ENCODE peak calls at places on chromosomes 12 and 14, in seven cellular contexts. One of them, this sample, is unnamed.

GRCh38 chr14:50230601-50231474 is 540 bp downstream of the SOS2 start:
- DNase-seq in GM12892: peak; percentile 23
- DNase-seq in SW 1271: peak; percentile 31
- DNase-seq in RWPE1: peak; percentile 45
- DNase-seq in erythroblast: peak; percentile 86
- DNase-seq in choroid plexus epithelial cell: peak; percentile 76
- DNase-seq in stimulated activated CD8-positive, alpha-beta memory T cell treated with anti-CD3 and anti-CD28 coated beads, Interleukin-2, amount 100 ng/mL, for 1 hour: peak; percentile 4
- DNase-seq in this sample: peak; percentile 44

GRCh38 chr12:96314723-96315122 is 85.5 kb downstream of the CDK17 start:
- DNase-seq in choroid plexus epithelial cell: no peak
- DNase-seq in RWPE1: no peak
- DNase-seq in SW 1271: no peak
- DNase-seq in GM12892: no peak
- DNase-seq in stimulated activated CD8-positive, alpha-beta memory T cell treated with anti-CD3 and anti-CD28 coated beads, Interleukin-2, amount 100 ng/mL, for 1 hour: no peak
- DNase-seq in erythroblast: peak; percentile 18
- DNase-seq in this sample: no peak

GRCh38 chr14:58131386-58131785 is 20.6 kb downstream of the ARMH4 start:
- DNase-seq in RWPE1: no peak
- DNase-seq in SW 1271: no peak
- DNase-seq in erythroblast: no peak
- DNase-seq in choroid plexus epithelial cell: peak; percentile 40
- DNase-seq in stimulated activated CD8-positive, alpha-beta memory T cell treated with anti-CD3 and anti-CD28 coated beads, Interleukin-2, amount 100 ng/mL, for 1 hour: no peak
- DNase-seq in GM12892: no peak
- DNase-seq in this sample: no peak

GRCh38 chr12:6614513-6615177 is 7.5 kb upstream of the CHD4 start:
- DNase-seq in GM12892: no peak
- DNase-seq in erythroblast: no peak
- DNase-seq in choroid plexus epithelial cell: no peak
- DNase-seq in RWPE1: no peak
- DNase-seq in SW 1271: no peak
- DNase-seq in stimulated activated CD8-positive, alpha-beta memory T cell treated with anti-CD3 and anti-CD28 coated beads, Interleukin-2, amount 100 ng/mL, for 1 hour: no peak
- DNase-seq in this sample: no peak

GRCh38 chr14:20809917-20810316 is 7.3 kb upstream of the RNASE1 start:
- DNase-seq in erythroblast: no peak
- DNase-seq in SW 1271: no peak
- DNase-seq in stimulated activated CD8-positive, alpha-beta memory T cell treated with anti-CD3 and anti-CD28 coated beads, Interleukin-2, amount 100 ng/mL, for 1 hour: no peak
- DNase-seq in choroid plexus epithelial cell: no peak
- DNase-seq in GM12892: no peak
- DNase-seq in RWPE1: no peak
- DNase-seq in this sample: no peak

GRCh38 chr12:102343361-102344121 is 136.8 kb downstream of the IGF1 start:
- DNase-seq in choroid plexus epithelial cell: peak; percentile 5
- DNase-seq in stimulated activated CD8-positive, alpha-beta memory T cell treated with anti-CD3 and anti-CD28 coated beads, Interleukin-2, amount 100 ng/mL, for 1 hour: no peak
- DNase-seq in SW 1271: no peak
- DNase-seq in RWPE1: peak; percentile 10
- DNase-seq in GM12892: no peak
- DNase-seq in erythroblast: no peak
- DNase-seq in this sample: peak; percentile 4

GRCh38 chr12:26621932-26622331 is 211.1 kb downstream of the ITPR2 start:
- DNase-seq in GM12892: no peak
- DNase-seq in SW 1271: no peak
- DNase-seq in choroid plexus epithelial cell: no peak
- DNase-seq in erythroblast: no peak
- DNase-seq in stimulated activated CD8-positive, alpha-beta memory T cell treated with anti-CD3 and anti-CD28 coated beads, Interleukin-2, amount 100 ng/mL, for 1 hour: no peak
- DNase-seq in RWPE1: no peak
- DNase-seq in this sample: no peak

GRCh38 chr12:50103767-50104321 is at the start of gene GPD1:
- DNase-seq in RWPE1: peak; percentile 69
- DNase-seq in GM12892: no peak
- DNase-seq in erythroblast: peak; percentile 74
- DNase-seq in stimulated activated CD8-positive, alpha-beta memory T cell treated with anti-CD3 and anti-CD28 coated beads, Interleukin-2, amount 100 ng/mL, for 1 hour: no peak
- DNase-seq in choroid plexus epithelial cell: peak; percentile 61
- DNase-seq in SW 1271: no peak
- DNase-seq in this sample: no peak

GRCh38 chr12:64102339-64102738 is 119.8 kb downstream of the KICS2 start:
- DNase-seq in erythroblast: no peak
- DNase-seq in RWPE1: peak; percentile 41
- DNase-seq in GM12892: no peak
- DNase-seq in stimulated activated CD8-positive, alpha-beta memory T cell treated with anti-CD3 and anti-CD28 coated beads, Interleukin-2, amount 100 ng/mL, for 1 hour: no peak
- DNase-seq in SW 1271: no peak
- DNase-seq in choroid plexus epithelial cell: no peak
- DNase-seq in this sample: no peak

GRCh38 chr12:40198601-40199000 is 26.2 kb upstream of the LRRK2 start:
- DNase-seq in SW 1271: no peak
- DNase-seq in stimulated activated CD8-positive, alpha-beta memory T cell treated with anti-CD3 and anti-CD28 coated beads, Interleukin-2, amount 100 ng/mL, for 1 hour: no peak
- DNase-seq in choroid plexus epithelial cell: no peak
- DNase-seq in RWPE1: no peak
- DNase-seq in erythroblast: no peak
- DNase-seq in GM12892: no peak
- DNase-seq in this sample: no peak

GRCh38 chr14:51828017-51828797 is 32.2 kb upstream of the GNG2 start:
- DNase-seq in erythroblast: peak; percentile 18
- DNase-seq in GM12892: no peak
- DNase-seq in RWPE1: peak; percentile 76
- DNase-seq in SW 1271: no peak
- DNase-seq in choroid plexus epithelial cell: peak; percentile 46
- DNase-seq in stimulated activated CD8-positive, alpha-beta memory T cell treated with anti-CD3 and anti-CD28 coated beads, Interleukin-2, amount 100 ng/mL, for 1 hour: peak; percentile 44
- DNase-seq in this sample: no peak

GRCh38 chr12:124696689-124697476 is 129.5 kb upstream of the NCOR2 start:
- DNase-seq in SW 1271: no peak
- DNase-seq in RWPE1: no peak
- DNase-seq in choroid plexus epithelial cell: no peak
- DNase-seq in stimulated activated CD8-positive, alpha-beta memory T cell treated with anti-CD3 and anti-CD28 coated beads, Interleukin-2, amount 100 ng/mL, for 1 hour: no peak
- DNase-seq in GM12892: no peak
- DNase-seq in erythroblast: peak; percentile 33
- DNase-seq in this sample: no peak

GRCh38 chr12:65565601-65566560 is 258.4 kb upstream of the HMGA2 start:
- DNase-seq in erythroblast: peak; percentile 5
- DNase-seq in SW 1271: no peak
- DNase-seq in stimulated activated CD8-positive, alpha-beta memory T cell treated with anti-CD3 and anti-CD28 coated beads, Interleukin-2, amount 100 ng/mL, for 1 hour: no peak
- DNase-seq in GM12892: no peak
- DNase-seq in RWPE1: no peak
- DNase-seq in choroid plexus epithelial cell: peak; percentile 97
- DNase-seq in this sample: no peak

GRCh38 chr14:63248211-63248610 is 44.0 kb downstream of the RHOJ start:
- DNase-seq in choroid plexus epithelial cell: peak; percentile 55
- DNase-seq in erythroblast: no peak
- DNase-seq in GM12892: no peak
- DNase-seq in SW 1271: no peak
- DNase-seq in RWPE1: no peak
- DNase-seq in stimulated activated CD8-positive, alpha-beta memory T cell treated with anti-CD3 and anti-CD28 coated beads, Interleukin-2, amount 100 ng/mL, for 1 hour: no peak
- DNase-seq in this sample: no peak

GRCh38 chr12:22313276-22313995 is 21.1 kb downstream of the ST8SIA1 start:
- DNase-seq in stimulated activated CD8-positive, alpha-beta memory T cell treated with anti-CD3 and anti-CD28 coated beads, Interleukin-2, amount 100 ng/mL, for 1 hour: no peak
- DNase-seq in erythroblast: no peak
- DNase-seq in GM12892: no peak
- DNase-seq in choroid plexus epithelial cell: no peak
- DNase-seq in RWPE1: peak; percentile 17
- DNase-seq in SW 1271: no peak
- DNase-seq in this sample: no peak

GRCh38 chr14:73287071-73287470 is 49.8 kb downstream of the PAPLN start:
- DNase-seq in RWPE1: no peak
- DNase-seq in stimulated activated CD8-positive, alpha-beta memory T cell treated with anti-CD3 and anti-CD28 coated beads, Interleukin-2, amount 100 ng/mL, for 1 hour: no peak
- DNase-seq in SW 1271: no peak
- DNase-seq in erythroblast: no peak
- DNase-seq in GM12892: no peak
- DNase-seq in choroid plexus epithelial cell: no peak
- DNase-seq in this sample: no peak

GRCh38 chr12:65918057-65918456 is 93.8 kb downstream of the HMGA2 start:
- DNase-seq in erythroblast: no peak
- DNase-seq in choroid plexus epithelial cell: no peak
- DNase-seq in SW 1271: no peak
- DNase-seq in stimulated activated CD8-positive, alpha-beta memory T cell treated with anti-CD3 and anti-CD28 coated beads, Interleukin-2, amount 100 ng/mL, for 1 hour: no peak
- DNase-seq in RWPE1: no peak
- DNase-seq in GM12892: no peak
- DNase-seq in this sample: no peak

GRCh38 chr12:126663304-126664094 is 1598.3 kb downstream of the AACS start:
- DNase-seq in erythroblast: peak; percentile 35
- DNase-seq in stimulated activated CD8-positive, alpha-beta memory T cell treated with anti-CD3 and anti-CD28 coated beads, Interleukin-2, amount 100 ng/mL, for 1 hour: no peak
- DNase-seq in GM12892: no peak
- DNase-seq in SW 1271: no peak
- DNase-seq in RWPE1: no peak
- DNase-seq in choroid plexus epithelial cell: peak; percentile 4
- DNase-seq in this sample: no peak

GRCh38 chr14:46574236-46574970 is 77.2 kb downstream of the RPL10L start:
- DNase-seq in RWPE1: peak; percentile 2
- DNase-seq in choroid plexus epithelial cell: peak; percentile 42
- DNase-seq in GM12892: no peak
- DNase-seq in stimulated activated CD8-positive, alpha-beta memory T cell treated with anti-CD3 and anti-CD28 coated beads, Interleukin-2, amount 100 ng/mL, for 1 hour: no peak
- DNase-seq in SW 1271: no peak
- DNase-seq in erythroblast: no peak
- DNase-seq in this sample: no peak

GRCh38 chr14:103879118-103879569 is 31.8 kb upstream of the PPP1R13B start:
- DNase-seq in choroid plexus epithelial cell: no peak
- DNase-seq in stimulated activated CD8-positive, alpha-beta memory T cell treated with anti-CD3 and anti-CD28 coated beads, Interleukin-2, amount 100 ng/mL, for 1 hour: no peak
- DNase-seq in GM12892: no peak
- DNase-seq in RWPE1: no peak
- DNase-seq in SW 1271: no peak
- DNase-seq in erythroblast: no peak
- DNase-seq in this sample: no peak

GRCh38 chr14:51529731-51530130 is 122.0 kb upstream of the FRMD6 start:
- DNase-seq in stimulated activated CD8-positive, alpha-beta memory T cell treated with anti-CD3 and anti-CD28 coated beads, Interleukin-2, amount 100 ng/mL, for 1 hour: no peak
- DNase-seq in SW 1271: no peak
- DNase-seq in choroid plexus epithelial cell: no peak
- DNase-seq in RWPE1: no peak
- DNase-seq in GM12892: no peak
- DNase-seq in erythroblast: no peak
- DNase-seq in this sample: no peak

GRCh38 chr12:113194971-113195391 is 9.5 kb downstream of the RITA1 start:
- DNase-seq in RWPE1: no peak
- DNase-seq in GM12892: no peak
- DNase-seq in erythroblast: no peak
- DNase-seq in choroid plexus epithelial cell: peak; percentile 77
- DNase-seq in SW 1271: no peak
- DNase-seq in stimulated activated CD8-positive, alpha-beta memory T cell treated with anti-CD3 and anti-CD28 coated beads, Interleukin-2, amount 100 ng/mL, for 1 hour: no peak
- DNase-seq in this sample: no peak

GRCh38 chr14:103101964-103102688 is 7.6 kb downstream of the EXOC3L4 start:
- DNase-seq in choroid plexus epithelial cell: no peak
- DNase-seq in erythroblast: no peak
- DNase-seq in SW 1271: no peak
- DNase-seq in GM12892: no peak
- DNase-seq in RWPE1: no peak
- DNase-seq in stimulated activated CD8-positive, alpha-beta memory T cell treated with anti-CD3 and anti-CD28 coated beads, Interleukin-2, amount 100 ng/mL, for 1 hour: no peak
- DNase-seq in this sample: no peak

GRCh38 chr12:131385313-131386166 is 325.4 kb upstream of the SFSWAP start:
- DNase-seq in choroid plexus epithelial cell: no peak
- DNase-seq in RWPE1: no peak
- DNase-seq in stimulated activated CD8-positive, alpha-beta memory T cell treated with anti-CD3 and anti-CD28 coated beads, Interleukin-2, amount 100 ng/mL, for 1 hour: no peak
- DNase-seq in erythroblast: no peak
- DNase-seq in GM12892: no peak
- DNase-seq in SW 1271: no peak
- DNase-seq in this sample: no peak

GRCh38 chr12:21828779-21829178 is 54.3 kb upstream of the KCNJ8 start:
- DNase-seq in SW 1271: no peak
- DNase-seq in choroid plexus epithelial cell: peak; percentile 26
- DNase-seq in RWPE1: no peak
- DNase-seq in GM12892: no peak
- DNase-seq in stimulated activated CD8-positive, alpha-beta memory T cell treated with anti-CD3 and anti-CD28 coated beads, Interleukin-2, amount 100 ng/mL, for 1 hour: no peak
- DNase-seq in erythroblast: no peak
- DNase-seq in this sample: peak; percentile 26

GRCh38 chr14:34059037-34059924 is 108.4 kb upstream of the EGLN3 start:
- DNase-seq in stimulated activated CD8-positive, alpha-beta memory T cell treated with anti-CD3 and anti-CD28 coated beads, Interleukin-2, amount 100 ng/mL, for 1 hour: no peak
- DNase-seq in RWPE1: no peak
- DNase-seq in SW 1271: no peak
- DNase-seq in erythroblast: peak; percentile 19
- DNase-seq in choroid plexus epithelial cell: no peak
- DNase-seq in GM12892: no peak
- DNase-seq in this sample: peak; percentile 35

GRCh38 chr14:67218126-67218525 is 23.1 kb upstream of the PALS1 start:
- DNase-seq in choroid plexus epithelial cell: no peak
- DNase-seq in erythroblast: no peak
- DNase-seq in GM12892: no peak
- DNase-seq in SW 1271: no peak
- DNase-seq in RWPE1: no peak
- DNase-seq in stimulated activated CD8-positive, alpha-beta memory T cell treated with anti-CD3 and anti-CD28 coated beads, Interleukin-2, amount 100 ng/mL, for 1 hour: no peak
- DNase-seq in this sample: no peak

GRCh38 chr12:85310025-85310424 is 30.0 kb downstream of the ALX1 start:
- DNase-seq in RWPE1: no peak
- DNase-seq in erythroblast: no peak
- DNase-seq in GM12892: no peak
- DNase-seq in stimulated activated CD8-positive, alpha-beta memory T cell treated with anti-CD3 and anti-CD28 coated beads, Interleukin-2, amount 100 ng/mL, for 1 hour: no peak
- DNase-seq in SW 1271: no peak
- DNase-seq in choroid plexus epithelial cell: no peak
- DNase-seq in this sample: no peak

GRCh38 chr14:40436551-40436950 is 1004.3 kb upstream of the FBXO33 start:
- DNase-seq in erythroblast: no peak
- DNase-seq in RWPE1: no peak
- DNase-seq in stimulated activated CD8-positive, alpha-beta memory T cell treated with anti-CD3 and anti-CD28 coated beads, Interleukin-2, amount 100 ng/mL, for 1 hour: no peak
- DNase-seq in GM12892: no peak
- DNase-seq in choroid plexus epithelial cell: no peak
- DNase-seq in SW 1271: no peak
- DNase-seq in this sample: no peak

GRCh38 chr12:113524495-113524894 is 52.8 kb upstream of the LHX5 start:
- DNase-seq in GM12892: no peak
- DNase-seq in erythroblast: no peak
- DNase-seq in SW 1271: no peak
- DNase-seq in choroid plexus epithelial cell: no peak
- DNase-seq in stimulated activated CD8-positive, alpha-beta memory T cell treated with anti-CD3 and anti-CD28 coated beads, Interleukin-2, amount 100 ng/mL, for 1 hour: no peak
- DNase-seq in RWPE1: no peak
- DNase-seq in this sample: no peak

GRCh38 chr12:10001141-10001778 is 2.3 kb upstream of the CLEC1B start:
- DNase-seq in SW 1271: no peak
- DNase-seq in erythroblast: no peak
- DNase-seq in choroid plexus epithelial cell: no peak
- DNase-seq in GM12892: no peak
- DNase-seq in stimulated activated CD8-positive, alpha-beta memory T cell treated with anti-CD3 and anti-CD28 coated beads, Interleukin-2, amount 100 ng/mL, for 1 hour: no peak
- DNase-seq in RWPE1: no peak
- DNase-seq in this sample: no peak

GRCh38 chr12:95279835-95280234 is 62.2 kb downstream of the VEZT start:
- DNase-seq in RWPE1: no peak
- DNase-seq in GM12892: no peak
- DNase-seq in stimulated activated CD8-positive, alpha-beta memory T cell treated with anti-CD3 and anti-CD28 coated beads, Interleukin-2, amount 100 ng/mL, for 1 hour: no peak
- DNase-seq in choroid plexus epithelial cell: no peak
- DNase-seq in SW 1271: no peak
- DNase-seq in erythroblast: no peak
- DNase-seq in this sample: no peak

GRCh38 chr12:80946591-80946990 is 8.9 kb upstream of the LIN7A start:
- DNase-seq in GM12892: no peak
- DNase-seq in RWPE1: no peak
- DNase-seq in erythroblast: no peak
- DNase-seq in SW 1271: no peak
- DNase-seq in stimulated activated CD8-positive, alpha-beta memory T cell treated with anti-CD3 and anti-CD28 coated beads, Interleukin-2, amount 100 ng/mL, for 1 hour: no peak
- DNase-seq in choroid plexus epithelial cell: peak; percentile 43
- DNase-seq in this sample: no peak

GRCh38 chr12:81843599-81843998 is 84.4 kb upstream of the PPFIA2 start:
- DNase-seq in stimulated activated CD8-positive, alpha-beta memory T cell treated with anti-CD3 and anti-CD28 coated beads, Interleukin-2, amount 100 ng/mL, for 1 hour: no peak
- DNase-seq in choroid plexus epithelial cell: no peak
- DNase-seq in GM12892: no peak
- DNase-seq in erythroblast: no peak
- DNase-seq in SW 1271: no peak
- DNase-seq in RWPE1: no peak
- DNase-seq in this sample: no peak

GRCh38 chr12:130134563-130134915 is 27.7 kb upstream of the FZD10 start:
- DNase-seq in RWPE1: no peak
- DNase-seq in stimulated activated CD8-positive, alpha-beta memory T cell treated with anti-CD3 and anti-CD28 coated beads, Interleukin-2, amount 100 ng/mL, for 1 hour: no peak
- DNase-seq in GM12892: no peak
- DNase-seq in SW 1271: no peak
- DNase-seq in erythroblast: no peak
- DNase-seq in choroid plexus epithelial cell: no peak
- DNase-seq in this sample: no peak

GRCh38 chr14:94460631-94461416 is 8.2 kb upstream of the SERPINA11 start:
- DNase-seq in GM12892: no peak
- DNase-seq in RWPE1: no peak
- DNase-seq in erythroblast: no peak
- DNase-seq in SW 1271: no peak
- DNase-seq in stimulated activated CD8-positive, alpha-beta memory T cell treated with anti-CD3 and anti-CD28 coated beads, Interleukin-2, amount 100 ng/mL, for 1 hour: no peak
- DNase-seq in choroid plexus epithelial cell: no peak
- DNase-seq in this sample: no peak

GRCh38 chr12:95836185-95836609 is 22.6 kb upstream of the SNRPF start:
- DNase-seq in stimulated activated CD8-positive, alpha-beta memory T cell treated with anti-CD3 and anti-CD28 coated beads, Interleukin-2, amount 100 ng/mL, for 1 hour: no peak
- DNase-seq in GM12892: no peak
- DNase-seq in SW 1271: no peak
- DNase-seq in RWPE1: peak; percentile 64
- DNase-seq in erythroblast: no peak
- DNase-seq in choroid plexus epithelial cell: no peak
- DNase-seq in this sample: no peak

GRCh38 chr12:56159482-56160105 is 1.4 kb downstream of the MYL6 start:
- DNase-seq in RWPE1: no peak
- DNase-seq in GM12892: no peak
- DNase-seq in choroid plexus epithelial cell: no peak
- DNase-seq in SW 1271: no peak
- DNase-seq in erythroblast: no peak
- DNase-seq in stimulated activated CD8-positive, alpha-beta memory T cell treated with anti-CD3 and anti-CD28 coated beads, Interleukin-2, amount 100 ng/mL, for 1 hour: no peak
- DNase-seq in this sample: no peak